ENCODE peak calls at places on chromosome 11, in nine cellular contexts. One of them, this sample, is unnamed.

GRCh38 chr11:131672191-131672590 is 301.8 kb downstream of the NTM start:
- DNase-seq in PC-9: no peak
- DNase-seq in CD8-positive, alpha-beta memory T cell: no peak
- DNase-seq in CD4-positive, alpha-beta T cell: no peak
- DNase-seq in A549: no peak
- DNase-seq in lower lobe of right lung: no peak
- DNase-seq in WERI-Rb-1: no peak
- DNase-seq in tibial nerve: no peak
- DNase-seq in CD8-positive, alpha-beta T cell: no peak
- DNase-seq in this sample: no peak

GRCh38 chr11:65559951-65560537 is 1.9 kb upstream of the LTBP3 start:
- DNase-seq in CD8-positive, alpha-beta T cell: no peak
- DNase-seq in A549: peak; percentile 90
- DNase-seq in tibial nerve: no peak
- DNase-seq in WERI-Rb-1: no peak
- DNase-seq in lower lobe of right lung: no peak
- DNase-seq in CD8-positive, alpha-beta memory T cell: no peak
- DNase-seq in CD4-positive, alpha-beta T cell: no peak
- DNase-seq in PC-9: peak; percentile 84
- DNase-seq in this sample: no peak

GRCh38 chr11:83002047-83002446 is 69.7 kb downstream of the RAB30 start:
- DNase-seq in CD8-positive, alpha-beta memory T cell: no peak
- DNase-seq in lower lobe of right lung: no peak
- DNase-seq in PC-9: no peak
- DNase-seq in CD8-positive, alpha-beta T cell: peak; percentile 47
- DNase-seq in CD4-positive, alpha-beta T cell: no peak
- DNase-seq in WERI-Rb-1: no peak
- DNase-seq in A549: no peak
- DNase-seq in tibial nerve: no peak
- DNase-seq in this sample: no peak

GRCh38 chr11:109808569-109808968 is 284.6 kb upstream of the ZC3H12C start:
- DNase-seq in lower lobe of right lung: no peak
- DNase-seq in tibial nerve: no peak
- DNase-seq in PC-9: no peak
- DNase-seq in WERI-Rb-1: no peak
- DNase-seq in CD4-positive, alpha-beta T cell: no peak
- DNase-seq in A549: no peak
- DNase-seq in CD8-positive, alpha-beta T cell: no peak
- DNase-seq in CD8-positive, alpha-beta memory T cell: no peak
- DNase-seq in this sample: no peak

GRCh38 chr11:68457898-68458249 is 2.7 kb upstream of the PPP6R3 start:
- DNase-seq in CD4-positive, alpha-beta T cell: no peak
- DNase-seq in CD8-positive, alpha-beta T cell: no peak
- DNase-seq in CD8-positive, alpha-beta memory T cell: no peak
- DNase-seq in A549: no peak
- DNase-seq in PC-9: no peak
- DNase-seq in lower lobe of right lung: peak; percentile 36
- DNase-seq in WERI-Rb-1: no peak
- DNase-seq in tibial nerve: no peak
- DNase-seq in this sample: no peak

GRCh38 chr11:117305145-117305544 is 10.9 kb downstream of the BACE1 start:
- DNase-seq in A549: no peak
- DNase-seq in tibial nerve: no peak
- DNase-seq in WERI-Rb-1: peak; percentile 83
- DNase-seq in PC-9: no peak
- DNase-seq in CD8-positive, alpha-beta memory T cell: no peak
- DNase-seq in CD8-positive, alpha-beta T cell: no peak
- DNase-seq in lower lobe of right lung: no peak
- DNase-seq in CD4-positive, alpha-beta T cell: no peak
- DNase-seq in this sample: no peak

GRCh38 chr11:12496181-12497025 is 119.0 kb downstream of the PARVA start:
- DNase-seq in lower lobe of right lung: no peak
- DNase-seq in CD4-positive, alpha-beta T cell: no peak
- DNase-seq in CD8-positive, alpha-beta T cell: no peak
- DNase-seq in WERI-Rb-1: no peak
- DNase-seq in A549: peak; percentile 33
- DNase-seq in tibial nerve: no peak
- DNase-seq in PC-9: no peak
- DNase-seq in CD8-positive, alpha-beta memory T cell: no peak
- DNase-seq in this sample: no peak

GRCh38 chr11:76823481-76824028 is 37.2 kb upstream of the ACER3 start:
- DNase-seq in A549: peak; percentile 89
- DNase-seq in WERI-Rb-1: no peak
- DNase-seq in tibial nerve: no peak
- DNase-seq in lower lobe of right lung: no peak
- DNase-seq in CD8-positive, alpha-beta memory T cell: no peak
- DNase-seq in CD4-positive, alpha-beta T cell: no peak
- DNase-seq in PC-9: peak; percentile 91
- DNase-seq in CD8-positive, alpha-beta T cell: no peak
- DNase-seq in this sample: no peak

GRCh38 chr11:34706709-34707461 is 86.0 kb downstream of the EHF start:
- DNase-seq in WERI-Rb-1: no peak
- DNase-seq in lower lobe of right lung: no peak
- DNase-seq in CD8-positive, alpha-beta T cell: no peak
- DNase-seq in A549: no peak
- DNase-seq in CD4-positive, alpha-beta T cell: no peak
- DNase-seq in PC-9: peak; percentile 32
- DNase-seq in tibial nerve: no peak
- DNase-seq in CD8-positive, alpha-beta memory T cell: no peak
- DNase-seq in this sample: no peak

GRCh38 chr11:34707462-34707840 is 86.6 kb downstream of the EHF start:
- DNase-seq in A549: no peak
- DNase-seq in CD4-positive, alpha-beta T cell: no peak
- DNase-seq in WERI-Rb-1: no peak
- DNase-seq in tibial nerve: no peak
- DNase-seq in lower lobe of right lung: peak; percentile 57
- DNase-seq in PC-9: peak; percentile 25
- DNase-seq in CD8-positive, alpha-beta memory T cell: no peak
- DNase-seq in CD8-positive, alpha-beta T cell: no peak
- DNase-seq in this sample: no peak
- H3K9me3 ChIP-seq in A549: peaks cover 39% of the 10 kb centered on the region
- H3K9me3 ChIP-seq in CD4-positive, alpha-beta T cell: peaks cover 6% of the 10 kb centered on the region
- H3K9me3 ChIP-seq in WERI-Rb-1: no peaks in the 10 kb centered on the region
- H3K9me3 ChIP-seq in tibial nerve: peaks cover 40% of the 10 kb centered on the region
- H3K9me3 ChIP-seq in lower lobe of right lung: peaks cover 10% of the 10 kb centered on the region
- H3K9me3 ChIP-seq in PC-9: peaks cover 32% of the 10 kb centered on the region
- H3K9me3 ChIP-seq in CD8-positive, alpha-beta memory T cell: peaks cover 7% of the 10 kb centered on the region
- H3K9me3 ChIP-seq in CD8-positive, alpha-beta T cell: no peaks in the 10 kb centered on the region
- H3K9me3 ChIP-seq in this sample: peaks cover 2% of the 10 kb centered on the region

GRCh38 chr11:41836426-41836825 is 377.0 kb upstream of the LRRC4C start:
- DNase-seq in tibial nerve: no peak
- DNase-seq in CD8-positive, alpha-beta T cell: no peak
- DNase-seq in PC-9: no peak
- DNase-seq in lower lobe of right lung: no peak
- DNase-seq in CD8-positive, alpha-beta memory T cell: no peak
- DNase-seq in A549: no peak
- DNase-seq in CD4-positive, alpha-beta T cell: no peak
- DNase-seq in WERI-Rb-1: no peak
- DNase-seq in this sample: no peak
- H3K9me3 ChIP-seq in tibial nerve: no peaks in the 10 kb centered on the region
- H3K9me3 ChIP-seq in CD8-positive, alpha-beta T cell: no peaks in the 10 kb centered on the region
- H3K9me3 ChIP-seq in PC-9: no peaks in the 10 kb centered on the region
- H3K9me3 ChIP-seq in lower lobe of right lung: peaks cover 3% of the 10 kb centered on the region
- H3K9me3 ChIP-seq in CD8-positive, alpha-beta memory T cell: no peaks in the 10 kb centered on the region
- H3K9me3 ChIP-seq in A549: no peaks in the 10 kb centered on the region
- H3K9me3 ChIP-seq in CD4-positive, alpha-beta T cell: no peaks in the 10 kb centered on the region
- H3K9me3 ChIP-seq in WERI-Rb-1: no peaks in the 10 kb centered on the region
- H3K9me3 ChIP-seq in this sample: no peaks in the 10 kb centered on the region

DNA sequence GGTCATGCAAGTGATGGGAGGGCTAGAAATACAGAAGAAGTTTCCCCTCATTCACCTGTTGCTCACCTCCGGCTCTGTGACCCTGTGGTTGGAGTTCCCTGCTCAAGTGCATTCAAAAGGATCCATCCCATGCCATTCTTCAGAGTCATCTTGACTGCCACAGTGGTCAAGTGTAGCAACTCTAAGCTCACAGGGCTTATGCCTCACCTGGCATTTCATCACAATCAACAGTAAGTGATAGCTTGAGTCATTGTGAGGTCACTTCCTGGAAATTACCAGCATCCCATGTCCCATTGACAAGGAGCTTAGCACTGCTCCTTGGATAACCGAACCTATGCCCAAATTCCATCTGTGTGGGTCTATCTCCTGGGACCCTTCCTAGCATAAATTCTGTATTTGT is 55.6 kb downstream of the OR4C45 start:
- DNase-seq in CD4-positive, alpha-beta T cell: no peak
- DNase-seq in PC-9: peak; percentile 63
- DNase-seq in A549: no peak
- DNase-seq in CD8-positive, alpha-beta memory T cell: no peak
- DNase-seq in lower lobe of right lung: no peak
- DNase-seq in CD8-positive, alpha-beta T cell: no peak
- DNase-seq in tibial nerve: no peak
- DNase-seq in WERI-Rb-1: no peak
- DNase-seq in this sample: no peak
- H3K9me3 ChIP-seq in CD4-positive, alpha-beta T cell: no peaks in the 10 kb centered on the region
- H3K9me3 ChIP-seq in PC-9: no peaks in the 10 kb centered on the region
- H3K9me3 ChIP-seq in A549: peaks cover 4% of the 10 kb centered on the region
- H3K9me3 ChIP-seq in CD8-positive, alpha-beta memory T cell: no peaks in the 10 kb centered on the region
- H3K9me3 ChIP-seq in lower lobe of right lung: no peaks in the 10 kb centered on the region
- H3K9me3 ChIP-seq in CD8-positive, alpha-beta T cell: no peaks in the 10 kb centered on the region
- H3K9me3 ChIP-seq in tibial nerve: peaks cover 6% of the 10 kb centered on the region
- H3K9me3 ChIP-seq in WERI-Rb-1: no peaks in the 10 kb centered on the region
- H3K9me3 ChIP-seq in this sample: no peaks in the 10 kb centered on the region

GRCh38 chr11:93216511-93217121 is 18.8 kb upstream of the SLC36A4 start:
- DNase-seq in WERI-Rb-1: no peak
- DNase-seq in PC-9: no peak
- DNase-seq in CD8-positive, alpha-beta memory T cell: no peak
- DNase-seq in CD8-positive, alpha-beta T cell: no peak
- DNase-seq in CD4-positive, alpha-beta T cell: no peak
- DNase-seq in tibial nerve: no peak
- DNase-seq in A549: no peak
- DNase-seq in lower lobe of right lung: no peak
- DNase-seq in this sample: no peak
- H3K9me3 ChIP-seq in WERI-Rb-1: no peaks in the 10 kb centered on the region
- H3K9me3 ChIP-seq in PC-9: no peaks in the 10 kb centered on the region
- H3K9me3 ChIP-seq in CD8-positive, alpha-beta memory T cell: no peaks in the 10 kb centered on the region
- H3K9me3 ChIP-seq in CD8-positive, alpha-beta T cell: no peaks in the 10 kb centered on the region
- H3K9me3 ChIP-seq in CD4-positive, alpha-beta T cell: no peaks in the 10 kb centered on the region
- H3K9me3 ChIP-seq in tibial nerve: no peaks in the 10 kb centered on the region
- H3K9me3 ChIP-seq in A549: no peaks in the 10 kb centered on the region
- H3K9me3 ChIP-seq in lower lobe of right lung: no peaks in the 10 kb centered on the region
- H3K9me3 ChIP-seq in this sample: no peaks in the 10 kb centered on the region

GRCh38 chr11:94814238-94814976 is 46.3 kb downstream of the AMOTL1 start:
- DNase-seq in PC-9: no peak
- DNase-seq in CD8-positive, alpha-beta T cell: no peak
- DNase-seq in lower lobe of right lung: no peak
- DNase-seq in CD8-positive, alpha-beta memory T cell: no peak
- DNase-seq in tibial nerve: no peak
- DNase-seq in CD4-positive, alpha-beta T cell: no peak
- DNase-seq in WERI-Rb-1: no peak
- DNase-seq in A549: no peak
- DNase-seq in this sample: no peak
- H3K9me3 ChIP-seq in PC-9: peaks cover 33% of the 10 kb centered on the region
- H3K9me3 ChIP-seq in CD8-positive, alpha-beta T cell: no peaks in the 10 kb centered on the region
- H3K9me3 ChIP-seq in lower lobe of right lung: no peaks in the 10 kb centered on the region
- H3K9me3 ChIP-seq in CD8-positive, alpha-beta memory T cell: no peaks in the 10 kb centered on the region
- H3K9me3 ChIP-seq in tibial nerve: no peaks in the 10 kb centered on the region
- H3K9me3 ChIP-seq in CD4-positive, alpha-beta T cell: no peaks in the 10 kb centered on the region
- H3K9me3 ChIP-seq in WERI-Rb-1: peaks cover 6% of the 10 kb centered on the region
- H3K9me3 ChIP-seq in A549: peaks cover 7% of the 10 kb centered on the region
- H3K9me3 ChIP-seq in this sample: no peaks in the 10 kb centered on the region

DNA sequence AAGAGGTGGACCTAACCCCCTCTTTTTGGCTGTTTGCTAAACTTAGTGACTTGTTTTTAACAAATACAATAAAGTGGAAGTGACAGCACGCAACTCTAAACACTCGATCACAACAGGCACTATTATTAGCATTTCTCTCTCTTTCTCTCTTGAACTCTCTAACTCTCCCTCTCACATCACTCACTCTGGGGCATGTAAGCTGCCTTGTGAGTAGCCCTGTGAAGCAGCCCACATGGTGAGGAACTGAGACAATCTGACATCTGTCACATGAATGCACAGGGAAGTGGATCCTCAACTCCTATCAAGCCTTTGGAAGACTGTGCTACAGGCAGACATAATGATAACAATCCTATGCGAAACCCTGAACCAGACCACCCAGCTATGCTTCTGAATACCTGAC is 609.0 kb upstream of the CNTN5 start:
- DNase-seq in A549: no peak
- DNase-seq in CD8-positive, alpha-beta memory T cell: no peak
- DNase-seq in WERI-Rb-1: peak; percentile 16
- DNase-seq in PC-9: no peak
- DNase-seq in tibial nerve: no peak
- DNase-seq in CD8-positive, alpha-beta T cell: no peak
- DNase-seq in lower lobe of right lung: no peak
- DNase-seq in CD4-positive, alpha-beta T cell: no peak
- DNase-seq in this sample: no peak
- H3K9me3 ChIP-seq in A549: no peaks in the 10 kb centered on the region
- H3K9me3 ChIP-seq in CD8-positive, alpha-beta memory T cell: no peaks in the 10 kb centered on the region
- H3K9me3 ChIP-seq in WERI-Rb-1: no peaks in the 10 kb centered on the region
- H3K9me3 ChIP-seq in PC-9: no peaks in the 10 kb centered on the region
- H3K9me3 ChIP-seq in tibial nerve: no peaks in the 10 kb centered on the region
- H3K9me3 ChIP-seq in CD8-positive, alpha-beta T cell: no peaks in the 10 kb centered on the region
- H3K9me3 ChIP-seq in lower lobe of right lung: no peaks in the 10 kb centered on the region
- H3K9me3 ChIP-seq in CD4-positive, alpha-beta T cell: no peaks in the 10 kb centered on the region
- H3K9me3 ChIP-seq in this sample: no peaks in the 10 kb centered on the region

GRCh38 chr11:114621072-114621471 is 25.5 kb upstream of the NXPE4 start:
- DNase-seq in tibial nerve: no peak
- DNase-seq in PC-9: no peak
- DNase-seq in lower lobe of right lung: no peak
- DNase-seq in CD8-positive, alpha-beta memory T cell: no peak
- DNase-seq in CD8-positive, alpha-beta T cell: no peak
- DNase-seq in CD4-positive, alpha-beta T cell: no peak
- DNase-seq in A549: no peak
- DNase-seq in WERI-Rb-1: no peak
- DNase-seq in this sample: no peak
- H3K9me3 ChIP-seq in tibial nerve: peaks cover 42% of the 10 kb centered on the region
- H3K9me3 ChIP-seq in PC-9: no peaks in the 10 kb centered on the region
- H3K9me3 ChIP-seq in lower lobe of right lung: no peaks in the 10 kb centered on the region
- H3K9me3 ChIP-seq in CD8-positive, alpha-beta memory T cell: no peaks in the 10 kb centered on the region
- H3K9me3 ChIP-seq in CD8-positive, alpha-beta T cell: peaks cover 6% of the 10 kb centered on the region
- H3K9me3 ChIP-seq in CD4-positive, alpha-beta T cell: no peaks in the 10 kb centered on the region
- H3K9me3 ChIP-seq in A549: no peaks in the 10 kb centered on the region
- H3K9me3 ChIP-seq in WERI-Rb-1: peaks cover 57% of the 10 kb centered on the region
- H3K9me3 ChIP-seq in this sample: peaks cover 4% of the 10 kb centered on the region

DNA sequence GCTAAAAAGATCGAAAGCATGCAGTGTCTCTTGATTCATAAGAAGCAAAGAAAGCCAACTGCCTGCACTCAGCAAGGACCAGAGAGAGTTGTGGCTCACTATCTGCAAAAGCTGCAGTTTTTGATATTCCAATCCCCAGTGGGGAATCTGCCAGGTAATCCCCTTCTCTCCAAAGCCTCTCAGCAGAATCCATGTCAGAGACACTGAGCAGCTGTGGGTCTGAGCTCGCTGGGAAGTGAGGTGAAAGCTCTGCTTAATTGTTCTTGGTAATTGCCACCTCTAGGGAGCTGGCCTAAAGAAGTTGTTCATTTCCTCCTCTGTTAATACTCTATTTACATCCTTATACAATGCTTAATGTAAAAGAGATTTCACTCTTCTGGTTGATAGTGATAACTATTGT is 261.3 kb upstream of the LRRC4C start:
- DNase-seq in PC-9: no peak
- DNase-seq in lower lobe of right lung: no peak
- DNase-seq in CD4-positive, alpha-beta T cell: no peak
- DNase-seq in CD8-positive, alpha-beta memory T cell: no peak
- DNase-seq in CD8-positive, alpha-beta T cell: no peak
- DNase-seq in tibial nerve: no peak
- DNase-seq in A549: no peak
- DNase-seq in WERI-Rb-1: no peak
- DNase-seq in this sample: no peak
- H3K9me3 ChIP-seq in PC-9: no peaks in the 10 kb centered on the region
- H3K9me3 ChIP-seq in lower lobe of right lung: no peaks in the 10 kb centered on the region
- H3K9me3 ChIP-seq in CD4-positive, alpha-beta T cell: no peaks in the 10 kb centered on the region
- H3K9me3 ChIP-seq in CD8-positive, alpha-beta memory T cell: no peaks in the 10 kb centered on the region
- H3K9me3 ChIP-seq in CD8-positive, alpha-beta T cell: no peaks in the 10 kb centered on the region
- H3K9me3 ChIP-seq in tibial nerve: no peaks in the 10 kb centered on the region
- H3K9me3 ChIP-seq in A549: peaks cover 2% of the 10 kb centered on the region
- H3K9me3 ChIP-seq in WERI-Rb-1: no peaks in the 10 kb centered on the region
- H3K9me3 ChIP-seq in this sample: no peaks in the 10 kb centered on the region

This sample was measured in T-helper 17 cell.